ENCODE peak calls at places on chromosomes 4 and X, in seven cellular contexts. One of them, this sample, is unnamed.

GRCh38 chr4:40826821-40827220 is 77.1 kb downstream of the NSUN7 start:
- DNase-seq in neural progenitor cell: no peak
- DNase-seq in right lobe of liver: no peak
- DNase-seq in H9: no peak
- DNase-seq in progenitor cell of endocrine pancreas: no peak
- DNase-seq in fibroblast of pulmonary artery: no peak
- DNase-seq in OCI-LY7: no peak
- DNase-seq in this sample: no peak

GRCh38 chr4:153249199-153250154 is 45.2 kb downstream of the TRIM2 start:
- DNase-seq in neural progenitor cell: peak
- DNase-seq in right lobe of liver: peak
- DNase-seq in H9: peak
- DNase-seq in progenitor cell of endocrine pancreas: peak
- DNase-seq in fibroblast of pulmonary artery: peak
- DNase-seq in OCI-LY7: peak
- DNase-seq in this sample: peak

GRCh38 chr4:113404167-113404571 is 354.7 kb downstream of the ANK2 start:
- DNase-seq in neural progenitor cell: no peak
- DNase-seq in right lobe of liver: peak
- DNase-seq in H9: no peak
- DNase-seq in progenitor cell of endocrine pancreas: no peak
- DNase-seq in fibroblast of pulmonary artery: no peak
- DNase-seq in OCI-LY7: no peak
- DNase-seq in this sample: no peak

GRCh38 chr4:24065974-24066373 is 176.1 kb upstream of the PPARGC1A start:
- DNase-seq in neural progenitor cell: no peak
- DNase-seq in right lobe of liver: no peak
- DNase-seq in H9: no peak
- DNase-seq in progenitor cell of endocrine pancreas: no peak
- DNase-seq in fibroblast of pulmonary artery: no peak
- DNase-seq in OCI-LY7: no peak
- DNase-seq in this sample: no peak

GRCh38 chr4:138028923-138029322 is 213.2 kb downstream of the SLC7A11 start:
- DNase-seq in neural progenitor cell: no peak
- DNase-seq in right lobe of liver: no peak
- DNase-seq in H9: no peak
- DNase-seq in progenitor cell of endocrine pancreas: no peak
- DNase-seq in fibroblast of pulmonary artery: no peak
- DNase-seq in OCI-LY7: no peak
- DNase-seq in this sample: no peak

GRCh38 chr4:139660518-139661149 is 5.0 kb upstream of the MGST2 start:
- DNase-seq in neural progenitor cell: no peak
- DNase-seq in right lobe of liver: peak
- DNase-seq in H9: no peak
- DNase-seq in progenitor cell of endocrine pancreas: no peak
- DNase-seq in fibroblast of pulmonary artery: peak
- DNase-seq in OCI-LY7: no peak
- DNase-seq in this sample: no peak

GRCh38 chr4:114659386-114660008 is 60.9 kb downstream of the UGT8 start:
- DNase-seq in neural progenitor cell: peak
- DNase-seq in right lobe of liver: peak
- DNase-seq in H9: peak
- DNase-seq in progenitor cell of endocrine pancreas: peak
- DNase-seq in fibroblast of pulmonary artery: peak
- DNase-seq in OCI-LY7: peak
- DNase-seq in this sample: peak

GRCh38 chr4:27049101-27049829 is 188.6 kb downstream of the STIM2 start:
- DNase-seq in neural progenitor cell: no peak
- DNase-seq in right lobe of liver: no peak
- DNase-seq in H9: no peak
- DNase-seq in progenitor cell of endocrine pancreas: no peak
- DNase-seq in fibroblast of pulmonary artery: no peak
- DNase-seq in OCI-LY7: no peak
- DNase-seq in this sample: no peak

GRCh38 chr4:113738251-113738650 is 23.3 kb downstream of the CAMK2D start:
- DNase-seq in neural progenitor cell: no peak
- DNase-seq in right lobe of liver: no peak
- DNase-seq in H9: no peak
- DNase-seq in progenitor cell of endocrine pancreas: no peak
- DNase-seq in fibroblast of pulmonary artery: peak
- DNase-seq in OCI-LY7: no peak
- DNase-seq in this sample: no peak

GRCh38 chrX:33078273-33078672 is 133.1 kb downstream of the DMD start:
- DNase-seq in neural progenitor cell: no peak
- DNase-seq in right lobe of liver: no peak
- DNase-seq in H9: no peak
- DNase-seq in progenitor cell of endocrine pancreas: no peak
- DNase-seq in fibroblast of pulmonary artery: no peak
- DNase-seq in OCI-LY7: peak
- DNase-seq in this sample: no peak

GRCh38 chr4:55634417-55635128 is 1.5 kb downstream of the NMU start:
- DNase-seq in neural progenitor cell: no peak
- DNase-seq in right lobe of liver: no peak
- DNase-seq in H9: no peak
- DNase-seq in progenitor cell of endocrine pancreas: no peak
- DNase-seq in fibroblast of pulmonary artery: no peak
- DNase-seq in OCI-LY7: no peak
- DNase-seq in this sample: no peak

GRCh38 chr4:23819041-23819511 is 70.8 kb downstream of the PPARGC1A start:
- DNase-seq in neural progenitor cell: no peak
- DNase-seq in right lobe of liver: no peak
- DNase-seq in H9: no peak
- DNase-seq in progenitor cell of endocrine pancreas: no peak
- DNase-seq in fibroblast of pulmonary artery: peak
- DNase-seq in OCI-LY7: no peak
- DNase-seq in this sample: no peak

GRCh38 chr4:142614621-142615323 is 231.3 kb downstream of the INPP4B start:
- DNase-seq in neural progenitor cell: no peak
- DNase-seq in right lobe of liver: no peak
- DNase-seq in H9: no peak
- DNase-seq in progenitor cell of endocrine pancreas: no peak
- DNase-seq in fibroblast of pulmonary artery: peak
- DNase-seq in OCI-LY7: no peak
- DNase-seq in this sample: no peak

GRCh38 chrX:118352566-118352965 is 6.7 kb downstream of the WDR44 start:
- DNase-seq in neural progenitor cell: no peak
- DNase-seq in right lobe of liver: no peak
- DNase-seq in H9: no peak
- DNase-seq in progenitor cell of endocrine pancreas: no peak
- DNase-seq in fibroblast of pulmonary artery: no peak
- DNase-seq in OCI-LY7: no peak
- DNase-seq in this sample: no peak

GRCh38 chrX:2395261-2395850 is 105.4 kb downstream of the DHRSX start:
- DNase-seq in neural progenitor cell: no peak
- DNase-seq in right lobe of liver: peak
- DNase-seq in H9: no peak
- DNase-seq in progenitor cell of endocrine pancreas: no peak
- DNase-seq in fibroblast of pulmonary artery: no peak
- DNase-seq in OCI-LY7: no peak
- DNase-seq in this sample: no peak

GRCh38 chr4:55768291-55768690 is 51.3 kb upstream of the EXOC1L start:
- DNase-seq in neural progenitor cell: peak
- DNase-seq in right lobe of liver: no peak
- DNase-seq in H9: peak
- DNase-seq in progenitor cell of endocrine pancreas: no peak
- DNase-seq in fibroblast of pulmonary artery: peak
- DNase-seq in OCI-LY7: no peak
- DNase-seq in this sample: no peak

GRCh38 chr4:173530326-173531062 is 465 bp upstream of the HAND2 start:
- DNase-seq in neural progenitor cell: peak
- DNase-seq in right lobe of liver: no peak
- DNase-seq in H9: no peak
- DNase-seq in progenitor cell of endocrine pancreas: no peak
- DNase-seq in fibroblast of pulmonary artery: peak
- DNase-seq in OCI-LY7: no peak
- DNase-seq in this sample: no peak

GRCh38 chrX:133600536-133600935 is 185.2 kb upstream of the GPC4 start:
- DNase-seq in neural progenitor cell: no peak
- DNase-seq in right lobe of liver: no peak
- DNase-seq in H9: no peak
- DNase-seq in progenitor cell of endocrine pancreas: no peak
- DNase-seq in fibroblast of pulmonary artery: no peak
- DNase-seq in OCI-LY7: no peak
- DNase-seq in this sample: no peak

GRCh38 chr4:25051534-25051933 is 20.8 kb upstream of the LGI2 start:
- DNase-seq in neural progenitor cell: no peak
- DNase-seq in right lobe of liver: no peak
- DNase-seq in H9: no peak
- DNase-seq in progenitor cell of endocrine pancreas: no peak
- DNase-seq in fibroblast of pulmonary artery: no peak
- DNase-seq in OCI-LY7: no peak
- DNase-seq in this sample: no peak

GRCh38 chr4:74640111-74640903 is 154.0 kb downstream of the BTC start:
- DNase-seq in neural progenitor cell: no peak
- DNase-seq in right lobe of liver: no peak
- DNase-seq in H9: no peak
- DNase-seq in progenitor cell of endocrine pancreas: no peak
- DNase-seq in fibroblast of pulmonary artery: peak
- DNase-seq in OCI-LY7: no peak
- DNase-seq in this sample: no peak

DNA sequence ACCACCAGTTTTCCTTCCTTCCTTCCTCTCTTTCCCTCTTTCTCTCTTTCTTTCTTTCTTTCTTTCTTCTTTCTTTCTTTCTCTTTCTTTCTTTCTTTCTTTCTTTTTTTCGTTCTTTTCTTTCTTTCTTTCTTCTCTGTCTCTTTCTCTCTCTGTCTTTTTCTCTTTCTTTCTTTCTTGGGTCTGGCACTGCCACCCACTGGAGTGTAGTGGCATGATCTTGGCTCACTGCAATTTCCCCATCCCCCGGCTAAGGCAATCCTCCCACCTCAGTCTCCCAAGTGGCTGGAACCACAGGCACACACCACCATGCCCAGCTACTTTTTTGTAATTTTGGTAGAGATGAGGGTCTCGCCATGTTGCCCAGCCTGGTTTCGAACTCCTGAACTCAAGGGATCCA is 51.6 kb upstream of the NHS start:
- DNase-seq in neural progenitor cell: no peak
- DNase-seq in right lobe of liver: no peak
- DNase-seq in H9: no peak
- DNase-seq in progenitor cell of endocrine pancreas: no peak
- DNase-seq in fibroblast of pulmonary artery: no peak
- DNase-seq in OCI-LY7: no peak
- DNase-seq in this sample: no peak
- TF ChIP-seq CTCF in neural progenitor cell: no peak
- TF ChIP-seq CTCF in right lobe of liver: no peak
- TF ChIP-seq CTCF in H9: peak
- TF ChIP-seq CTCF in progenitor cell of endocrine pancreas: no peak
- TF ChIP-seq CTCF in fibroblast of pulmonary artery: no peak
- TF ChIP-seq CTCF in OCI-LY7: no peak
- TF ChIP-seq CTCF in this sample: peak

GRCh38 chr4:156378053-156378665 is 424.5 kb upstream of the CTSO start:
- DNase-seq in neural progenitor cell: peak
- DNase-seq in right lobe of liver: no peak
- DNase-seq in H9: peak
- DNase-seq in progenitor cell of endocrine pancreas: no peak
- DNase-seq in fibroblast of pulmonary artery: peak
- DNase-seq in OCI-LY7: peak
- DNase-seq in this sample: no peak
- TF ChIP-seq CTCF in neural progenitor cell: peak
- TF ChIP-seq CTCF in right lobe of liver: peak
- TF ChIP-seq CTCF in H9: peak
- TF ChIP-seq CTCF in progenitor cell of endocrine pancreas: peak
- TF ChIP-seq CTCF in fibroblast of pulmonary artery: peak
- TF ChIP-seq CTCF in OCI-LY7: peak
- TF ChIP-seq CTCF in this sample: peak

DNA sequence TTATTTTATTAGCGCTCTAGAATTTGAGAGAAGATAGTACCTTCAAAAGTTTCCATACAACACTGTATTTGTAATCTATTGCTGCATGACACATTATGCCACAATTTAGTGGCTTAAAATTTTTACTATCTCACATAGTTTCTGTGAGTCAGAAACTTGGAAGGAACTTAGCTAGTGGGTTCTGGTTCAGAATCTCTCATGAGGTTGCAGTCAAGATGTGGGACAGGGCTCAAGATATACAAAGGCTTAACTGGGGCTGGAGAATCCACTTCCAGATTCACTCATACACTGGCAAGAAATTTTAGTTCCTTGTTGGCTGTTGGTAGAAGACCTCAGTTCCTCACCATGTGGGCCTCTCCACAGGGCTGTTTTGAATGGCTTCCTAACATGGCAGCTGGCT is 11.5 kb upstream of the C4orf54 start:
- DNase-seq in neural progenitor cell: no peak
- DNase-seq in right lobe of liver: no peak
- DNase-seq in H9: no peak
- DNase-seq in progenitor cell of endocrine pancreas: no peak
- DNase-seq in fibroblast of pulmonary artery: no peak
- DNase-seq in OCI-LY7: no peak
- DNase-seq in this sample: no peak
- TF ChIP-seq CTCF in neural progenitor cell: no peak
- TF ChIP-seq CTCF in right lobe of liver: no peak
- TF ChIP-seq CTCF in H9: no peak
- TF ChIP-seq CTCF in progenitor cell of endocrine pancreas: no peak
- TF ChIP-seq CTCF in fibroblast of pulmonary artery: no peak
- TF ChIP-seq CTCF in OCI-LY7: no peak
- TF ChIP-seq CTCF in this sample: no peak

GRCh38 chrX:23699636-23700194 is 32.4 kb downstream of the PRDX4 start:
- DNase-seq in neural progenitor cell: peak
- DNase-seq in right lobe of liver: no peak
- DNase-seq in H9: peak
- DNase-seq in progenitor cell of endocrine pancreas: no peak
- DNase-seq in fibroblast of pulmonary artery: peak
- DNase-seq in OCI-LY7: no peak
- DNase-seq in this sample: no peak

GRCh38 chrX:23692166-23692565 is 24.9 kb downstream of the PRDX4 start:
- DNase-seq in neural progenitor cell: no peak
- DNase-seq in right lobe of liver: no peak
- DNase-seq in H9: no peak
- DNase-seq in progenitor cell of endocrine pancreas: no peak
- DNase-seq in fibroblast of pulmonary artery: no peak
- DNase-seq in OCI-LY7: no peak
- DNase-seq in this sample: no peak

DNA sequence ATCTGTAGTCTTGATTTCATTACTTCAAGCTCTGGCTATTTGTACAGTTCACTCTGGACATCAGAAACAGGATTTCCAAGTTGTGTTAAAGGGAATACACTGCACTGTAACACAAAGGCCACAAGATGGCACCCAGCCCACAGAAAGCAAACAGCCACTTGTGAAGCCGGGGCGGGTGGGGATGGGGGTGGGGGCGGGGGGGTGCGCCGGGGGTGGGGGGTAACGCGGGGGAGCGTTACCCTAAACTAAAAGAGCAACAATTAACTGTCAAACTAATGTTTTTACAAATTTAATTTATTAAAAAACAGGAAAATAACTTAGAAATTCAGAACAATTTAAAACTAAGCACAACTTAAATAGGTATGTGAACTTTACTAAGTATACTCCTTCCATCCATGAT is 27.3 kb downstream of the PRDX4 start:
- DNase-seq in neural progenitor cell: peak
- DNase-seq in right lobe of liver: peak
- DNase-seq in H9: peak
- DNase-seq in progenitor cell of endocrine pancreas: peak
- DNase-seq in fibroblast of pulmonary artery: peak
- DNase-seq in OCI-LY7: peak
- DNase-seq in this sample: no peak
- TF ChIP-seq CTCF in neural progenitor cell: peak
- TF ChIP-seq CTCF in right lobe of liver: peak
- TF ChIP-seq CTCF in H9: peak
- TF ChIP-seq CTCF in progenitor cell of endocrine pancreas: peak
- TF ChIP-seq CTCF in fibroblast of pulmonary artery: peak
- TF ChIP-seq CTCF in OCI-LY7: peak
- TF ChIP-seq CTCF in this sample: peak